ENCODE peak calls at places on chromosome 20, in four cellular contexts. T is upper lobe of left lung, X is ovary, F is HCT116. B is an unnamed sample.
A peak's percentile ranks its signal among the peaks of the same experiment; 100 is the strongest.

GRCh38 chr20:34475979-34476736 is 40.1 kb upstream of the DYNLRB1 start:
- DNase-seq in T (peak; percentile 41), F (no peak), X (peak; percentile 57), B (no peak)

GRCh38 chr20:8535403-8536003 is 403.4 kb downstream of the PLCB1 start:
- DNase-seq in F (no peak), X (no peak), T (no peak), B (no peak)

GRCh38 chr20:52747736-52748135 is 224.4 kb upstream of the TSHZ2 start:
- DNase-seq in X (no peak), F (no peak), T (no peak), B (no peak)

GRCh38 chr20:20566523-20566922 is 145.9 kb downstream of the RALGAPA2 start:
- DNase-seq in F (no peak), T (no peak), X (no peak), B (no peak)

GRCh38 chr20:53578492-53579222 is 15.0 kb downstream of the ZNF217 start:
- DNase-seq in F (peak; percentile 82), T (peak; percentile 46), X (peak; percentile 56), B (peak; percentile 36)

GRCh38 chr20:25281541-25281991 is 33.7 kb downstream of the PYGB start:
- DNase-seq in X (peak; percentile 13), F (no peak), T (peak; percentile 19), B (no peak)

GRCh38 chr20:51335329-51335841 is 207.1 kb downstream of the NFATC2 start:
- DNase-seq in F (no peak), X (no peak), T (no peak), B (peak; percentile 67)

GRCh38 chr20:25148181-25148981 is 47.1 kb upstream of the ENTPD6 start:
- DNase-seq in F (no peak), X (peak; percentile 76), T (peak; percentile 53), B (no peak)

GRCh38 chr20:62445553-62446340 is 18.4 kb upstream of the RBBP8NL start:
- DNase-seq in T (no peak), F (no peak), X (no peak), B (no peak)

GRCh38 chr20:7799872-7800271 is 140.4 kb downstream of the HAO1 start:
- DNase-seq in F (no peak), T (no peak), X (no peak), B (no peak)

GRCh38 chr20:58431134-58431533 is 42.1 kb downstream of the VAPB start:
- DNase-seq in X (no peak), F (no peak), T (no peak), B (no peak)

GRCh38 chr20:753897-754635 is 14.2 kb downstream of the SLC52A3 start:
- DNase-seq in X (no peak), F (no peak), T (no peak), B (no peak)

GRCh38 chr20:24738981-24739633 is 210.0 kb upstream of the CST7 start:
- DNase-seq in F (no peak), X (no peak), T (no peak), B (no peak)

GRCh38 chr20:25308083-25308491 is 60.2 kb downstream of the PYGB start:
- DNase-seq in T (no peak), F (no peak), X (peak; percentile 13), B (no peak)

GRCh38 chr20:31806564-31807355 is 12.4 kb upstream of the MYLK2 start:
- DNase-seq in F (no peak), T (no peak), X (no peak), B (no peak)

GRCh38 chr20:48733296-48733790 is 94.5 kb downstream of the PREX1 start:
- DNase-seq in X (no peak), T (no peak), F (no peak), B (peak; percentile 38)

GRCh38 chr20:22523128-22523498 is 61.3 kb downstream of the FOXA2 start:
- DNase-seq in T (no peak), F (no peak), X (no peak), B (no peak)

GRCh38 chr20:22522701-22523100 is 61.7 kb downstream of the FOXA2 start:
- DNase-seq in F (no peak), X (no peak), T (no peak), B (no peak)

GRCh38 chr20:22524393-22525015 is 59.9 kb downstream of the FOXA2 start:
- DNase-seq in X (no peak), T (no peak), F (no peak), B (no peak)

GRCh38 chr20:22525069-22525820 is 59.1 kb downstream of the FOXA2 start:
- DNase-seq in T (no peak), F (no peak), X (no peak), B (no peak)

GRCh38 chr20:22523499-22524392 is 60.6 kb downstream of the FOXA2 start:
- DNase-seq in X (no peak), T (no peak), F (no peak), B (no peak)
- TF ChIP-seq POLR2A in X (no peak), T (no peak), F (no peak), B (no peak)

GRCh38 chr20:4814696-4815252 is 93.1 kb downstream of the PRND start:
- DNase-seq in T (peak; percentile 69), X (no peak), F (no peak), B (no peak)
- TF ChIP-seq POLR2A in T (no peak), X (no peak), F (no peak), B (no peak)

GRCh38 chr20:45971675-45972499 is at the start of gene ZNF335:
- DNase-seq in T (peak; percentile 95), X (peak; percentile 96), F (peak; percentile 95), B (peak; percentile 88)
- TF ChIP-seq POLR2A in T (peak; percentile 81), X (peak; percentile 64), F (no peak), B (peak; percentile 62)

DNA sequence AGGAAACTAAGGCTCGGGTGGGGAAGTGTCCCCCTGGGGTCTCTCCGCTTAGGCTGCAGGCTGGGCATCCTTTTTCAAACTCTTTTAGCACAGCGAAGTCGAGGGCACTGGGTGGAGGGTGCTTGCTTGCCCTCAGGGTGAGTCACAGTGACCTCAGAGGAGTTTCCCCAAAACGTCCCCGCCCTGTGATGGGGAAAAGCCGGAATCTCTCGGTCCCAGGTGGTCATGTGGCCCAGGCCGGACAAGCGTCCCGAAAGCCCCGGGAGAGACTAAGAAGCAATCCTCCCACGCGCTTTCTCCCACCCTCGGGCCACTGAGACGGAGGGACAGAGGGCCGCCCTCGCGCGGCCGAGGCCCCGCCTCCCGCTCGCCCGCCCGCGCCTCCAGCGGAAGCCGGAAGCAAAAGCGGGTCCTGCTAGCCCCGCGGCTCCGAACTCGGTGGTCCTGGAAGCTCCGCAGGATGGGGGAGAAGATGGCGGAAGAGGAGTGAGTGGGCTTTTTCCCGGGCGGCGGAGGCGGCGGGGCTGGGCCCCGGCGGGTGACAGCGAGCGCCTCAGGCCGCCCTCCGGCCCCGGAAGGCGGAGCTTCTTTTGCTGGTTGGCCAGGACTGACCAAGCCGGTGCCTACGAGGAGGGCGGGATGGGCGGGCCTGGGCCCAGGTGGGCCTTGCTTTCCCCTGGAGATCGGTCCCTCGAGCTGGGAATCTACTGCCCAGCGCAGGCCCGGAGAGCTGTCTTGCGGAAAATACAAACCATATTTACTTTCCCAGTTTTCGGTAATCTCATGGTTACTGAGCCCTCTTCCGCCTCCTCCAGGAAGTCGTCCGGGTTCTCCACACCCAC is at the start of gene SLC9A8:
- DNase-seq in T (peak; percentile 94), X (peak; percentile 87), F (peak; percentile 58), B (peak; percentile 89)
- TF ChIP-seq POLR2A in T (peak; percentile 89), X (peak; percentile 73), F (peak; percentile 52), B (peak; percentile 67)

GRCh38 chr20:63534427-63534830 is 2.7 kb downstream of the PTK6 start:
- DNase-seq in X (no peak), F (no peak), T (no peak), B (no peak)
- TF ChIP-seq POLR2A in X (no peak), F (no peak), T (no peak), B (no peak)

GRCh38 chr20:50096237-50096636 is 16.7 kb downstream of the UBE2V1 start:
- DNase-seq in X (no peak), T (no peak), F (no peak), B (no peak)

GRCh38 chr20:50099565-50099991 is 13.4 kb downstream of the UBE2V1 start:
- DNase-seq in X (no peak), F (no peak), T (no peak), B (no peak)

GRCh38 chr20:50099121-50099520 is 13.8 kb downstream of the UBE2V1 start:
- DNase-seq in X (no peak), T (no peak), F (no peak), B (no peak)

GRCh38 chr20:50100552-50100951 is 12.4 kb downstream of the UBE2V1 start:
- DNase-seq in T (no peak), F (no peak), X (no peak), B (no peak)

GRCh38 chr20:50098259-50098658 is 14.7 kb downstream of the UBE2V1 start:
- DNase-seq in F (no peak), X (no peak), T (no peak), B (no peak)
- TF ChIP-seq POLR2A in F (no peak), X (no peak), T (no peak), B (no peak)

B was measured in H54.